ENCODE peak calls at places on chromosomes 4 and X, in seven cellular contexts. One of them, this sample, is unnamed.

GRCh38 chr4:73178389-73178788 is 80.2 kb downstream of the ANKRD17 start:
- DNase-seq in SK-N-SH: no peak
- DNase-seq in IMR-90: no peak
- DNase-seq in WTC11: no peak
- DNase-seq in Peyer's patch: no peak
- DNase-seq in upper lobe of right lung: no peak
- DNase-seq in neural progenitor cell: no peak
- DNase-seq in this sample: no peak

GRCh38 chrX:11352296-11352741 is 59.1 kb downstream of the AMELX start:
- DNase-seq in SK-N-SH: no peak
- DNase-seq in IMR-90: no peak
- DNase-seq in WTC11: no peak
- DNase-seq in Peyer's patch: no peak
- DNase-seq in upper lobe of right lung: no peak
- DNase-seq in neural progenitor cell: no peak
- DNase-seq in this sample: no peak

GRCh38 chr4:2274320-2275043 is 12.6 kb upstream of the MXD4 start:
- DNase-seq in SK-N-SH: peak
- DNase-seq in IMR-90: no peak
- DNase-seq in WTC11: no peak
- DNase-seq in Peyer's patch: no peak
- DNase-seq in upper lobe of right lung: no peak
- DNase-seq in neural progenitor cell: no peak
- DNase-seq in this sample: no peak

GRCh38 chr4:75549019-75549418 is 6.8 kb upstream of the ODAPH start:
- DNase-seq in SK-N-SH: no peak
- DNase-seq in IMR-90: no peak
- DNase-seq in WTC11: no peak
- DNase-seq in Peyer's patch: no peak
- DNase-seq in upper lobe of right lung: no peak
- DNase-seq in neural progenitor cell: no peak
- DNase-seq in this sample: no peak

GRCh38 chr4:3442460-3442958 is 741 bp downstream of the HGFAC start:
- DNase-seq in SK-N-SH: no peak
- DNase-seq in IMR-90: no peak
- DNase-seq in WTC11: no peak
- DNase-seq in Peyer's patch: no peak
- DNase-seq in upper lobe of right lung: no peak
- DNase-seq in neural progenitor cell: no peak
- DNase-seq in this sample: no peak

GRCh38 chrX:48864210-48864609 is 28.8 kb upstream of the PCSK1N start:
- DNase-seq in SK-N-SH: no peak
- DNase-seq in IMR-90: peak
- DNase-seq in WTC11: no peak
- DNase-seq in Peyer's patch: no peak
- DNase-seq in upper lobe of right lung: no peak
- DNase-seq in neural progenitor cell: no peak
- DNase-seq in this sample: no peak

GRCh38 chrX:4932790-4933189 is 1219.3 kb upstream of the PRKX start:
- DNase-seq in SK-N-SH: no peak
- DNase-seq in IMR-90: no peak
- DNase-seq in WTC11: no peak
- DNase-seq in Peyer's patch: no peak
- DNase-seq in upper lobe of right lung: no peak
- DNase-seq in neural progenitor cell: no peak
- DNase-seq in this sample: no peak

GRCh38 chr4:7909966-7910720 is 29.5 kb downstream of the AFAP1 start:
- DNase-seq in SK-N-SH: no peak
- DNase-seq in IMR-90: peak
- DNase-seq in WTC11: no peak
- DNase-seq in Peyer's patch: no peak
- DNase-seq in upper lobe of right lung: no peak
- DNase-seq in neural progenitor cell: peak
- DNase-seq in this sample: no peak

GRCh38 chr4:38621004-38621684 is 42.9 kb upstream of the KLF3 start:
- DNase-seq in SK-N-SH: no peak
- DNase-seq in IMR-90: peak
- DNase-seq in WTC11: no peak
- DNase-seq in Peyer's patch: peak
- DNase-seq in upper lobe of right lung: no peak
- DNase-seq in neural progenitor cell: no peak
- DNase-seq in this sample: no peak

GRCh38 chr4:119525005-119525749 is 103.4 kb downstream of the PDE5A start:
- DNase-seq in SK-N-SH: no peak
- DNase-seq in IMR-90: peak
- DNase-seq in WTC11: no peak
- DNase-seq in Peyer's patch: no peak
- DNase-seq in upper lobe of right lung: no peak
- DNase-seq in neural progenitor cell: no peak
- DNase-seq in this sample: no peak

GRCh38 chrX:72621163-72621562 is 48.5 kb upstream of the HDAC8 start:
- DNase-seq in SK-N-SH: no peak
- DNase-seq in IMR-90: no peak
- DNase-seq in WTC11: no peak
- DNase-seq in Peyer's patch: no peak
- DNase-seq in upper lobe of right lung: no peak
- DNase-seq in neural progenitor cell: no peak
- DNase-seq in this sample: no peak

GRCh38 chr4:74499986-74500781 is 55.2 kb downstream of the AREG start:
- DNase-seq in SK-N-SH: no peak
- DNase-seq in IMR-90: peak
- DNase-seq in WTC11: no peak
- DNase-seq in Peyer's patch: no peak
- DNase-seq in upper lobe of right lung: no peak
- DNase-seq in neural progenitor cell: no peak
- DNase-seq in this sample: no peak

GRCh38 chrX:18617351-18617750 is 54.6 kb downstream of the RS1 start:
- DNase-seq in SK-N-SH: no peak
- DNase-seq in IMR-90: peak
- DNase-seq in WTC11: no peak
- DNase-seq in Peyer's patch: no peak
- DNase-seq in upper lobe of right lung: no peak
- DNase-seq in neural progenitor cell: peak
- DNase-seq in this sample: no peak

GRCh38 chr4:92090887-92091286 is 212.9 kb upstream of the GRID2 start:
- DNase-seq in SK-N-SH: no peak
- DNase-seq in IMR-90: no peak
- DNase-seq in WTC11: no peak
- DNase-seq in Peyer's patch: no peak
- DNase-seq in upper lobe of right lung: no peak
- DNase-seq in neural progenitor cell: no peak
- DNase-seq in this sample: no peak

GRCh38 chrX:103533428-103534216 is 14.3 kb upstream of the RAB40A start:
- DNase-seq in SK-N-SH: peak
- DNase-seq in IMR-90: peak
- DNase-seq in WTC11: peak
- DNase-seq in Peyer's patch: peak
- DNase-seq in upper lobe of right lung: peak
- DNase-seq in neural progenitor cell: peak
- DNase-seq in this sample: peak

GRCh38 chrX:17170973-17171372 is 204.0 kb upstream of the NHS start:
- DNase-seq in SK-N-SH: no peak
- DNase-seq in IMR-90: no peak
- DNase-seq in WTC11: no peak
- DNase-seq in Peyer's patch: no peak
- DNase-seq in upper lobe of right lung: no peak
- DNase-seq in neural progenitor cell: no peak
- DNase-seq in this sample: no peak

GRCh38 chr4:106186201-106186600 is 129.8 kb downstream of the TBCK start:
- DNase-seq in SK-N-SH: no peak
- DNase-seq in IMR-90: no peak
- DNase-seq in WTC11: no peak
- DNase-seq in Peyer's patch: no peak
- DNase-seq in upper lobe of right lung: no peak
- DNase-seq in neural progenitor cell: no peak
- DNase-seq in this sample: no peak

DNA sequence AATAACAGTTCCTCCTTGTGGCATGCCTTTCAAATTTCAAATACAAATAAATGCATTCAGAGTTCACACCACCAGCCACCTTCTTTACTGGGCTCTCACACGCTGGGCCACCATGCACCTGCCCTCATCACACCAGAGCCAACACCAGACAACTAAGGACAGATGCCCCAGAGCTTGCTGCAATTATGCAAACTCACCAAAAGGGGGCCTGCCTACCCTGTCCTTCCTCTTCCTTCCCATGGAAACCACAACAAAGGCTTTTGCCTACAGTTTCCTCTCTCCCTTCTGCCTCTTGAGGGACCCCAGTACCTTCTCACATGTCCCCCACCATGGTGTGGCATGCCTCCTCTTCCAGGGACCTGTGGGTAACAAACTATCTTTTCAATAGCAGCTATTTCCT is 1333.9 kb upstream of the TENM3 start:
- DNase-seq in SK-N-SH: no peak
- DNase-seq in IMR-90: peak
- DNase-seq in WTC11: peak
- DNase-seq in Peyer's patch: no peak
- DNase-seq in upper lobe of right lung: no peak
- DNase-seq in neural progenitor cell: peak
- DNase-seq in this sample: peak
- TF ChIP-seq CTCF in SK-N-SH: peak
- TF ChIP-seq CTCF in IMR-90: peak
- TF ChIP-seq CTCF in WTC11: peak
- TF ChIP-seq CTCF in Peyer's patch: no peak
- TF ChIP-seq CTCF in upper lobe of right lung: no peak
- TF ChIP-seq CTCF in neural progenitor cell: peak
- TF ChIP-seq CTCF in this sample: peak

GRCh38 chr4:78775278-78776030 is 696 bp upstream of the BMP2K start:
- DNase-seq in SK-N-SH: peak
- DNase-seq in IMR-90: peak
- DNase-seq in WTC11: peak
- DNase-seq in Peyer's patch: peak
- DNase-seq in upper lobe of right lung: peak
- DNase-seq in neural progenitor cell: peak
- DNase-seq in this sample: peak

GRCh38 chr4:78778530-78778929 is 2.4 kb downstream of the BMP2K start:
- DNase-seq in SK-N-SH: no peak
- DNase-seq in IMR-90: no peak
- DNase-seq in WTC11: no peak
- DNase-seq in Peyer's patch: no peak
- DNase-seq in upper lobe of right lung: no peak
- DNase-seq in neural progenitor cell: no peak
- DNase-seq in this sample: no peak

GRCh38 chr4:78776031-78776728 is at the start of gene BMP2K:
- DNase-seq in SK-N-SH: peak
- DNase-seq in IMR-90: peak
- DNase-seq in WTC11: peak
- DNase-seq in Peyer's patch: peak
- DNase-seq in upper lobe of right lung: peak
- DNase-seq in neural progenitor cell: peak
- DNase-seq in this sample: peak

GRCh38 chr4:78777556-78777900 is 1.4 kb downstream of the BMP2K start:
- DNase-seq in SK-N-SH: no peak
- DNase-seq in IMR-90: no peak
- DNase-seq in WTC11: no peak
- DNase-seq in Peyer's patch: no peak
- DNase-seq in upper lobe of right lung: no peak
- DNase-seq in neural progenitor cell: no peak
- DNase-seq in this sample: no peak

DNA sequence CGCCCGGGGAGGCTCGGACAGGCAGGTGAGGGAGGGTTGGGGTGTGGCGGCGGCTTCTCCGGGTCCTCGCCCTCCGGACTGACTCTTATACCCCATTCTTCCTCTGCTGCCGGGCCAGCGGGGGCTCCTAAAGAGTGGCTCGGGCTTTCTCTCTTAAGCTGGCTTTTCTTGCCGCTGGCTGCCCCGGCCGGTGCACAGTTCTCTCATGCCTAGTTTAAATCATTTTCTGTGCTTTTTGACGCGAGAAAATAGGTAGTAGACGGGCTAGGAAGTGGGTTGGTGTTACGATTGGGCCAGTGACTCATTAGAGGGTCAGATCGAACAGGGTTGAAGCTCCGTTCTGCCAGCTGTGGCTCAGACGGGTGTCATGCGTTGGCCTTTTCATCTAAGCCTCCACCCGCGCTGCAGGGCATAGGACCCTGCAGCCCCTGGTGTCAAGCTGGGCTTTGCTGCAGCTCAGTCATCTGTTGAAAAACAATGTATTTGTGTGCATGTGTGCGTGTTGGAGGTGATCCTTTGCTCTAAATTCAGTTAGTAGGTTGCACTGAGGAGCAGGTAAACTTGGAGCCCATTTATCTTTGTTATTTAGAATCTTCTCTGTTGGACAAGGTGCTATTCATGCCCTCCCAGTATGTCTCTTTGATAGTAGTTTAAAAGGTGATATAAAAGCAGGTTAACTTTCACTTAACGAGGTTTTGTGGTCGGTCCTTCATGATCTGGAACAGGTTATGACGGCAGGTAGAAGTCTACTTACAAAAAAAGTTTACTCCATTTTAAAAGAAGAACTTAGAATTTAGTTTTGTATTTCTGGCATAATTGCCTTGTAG is 792 bp downstream of the BMP2K start:
- DNase-seq in SK-N-SH: peak
- DNase-seq in IMR-90: peak
- DNase-seq in WTC11: peak
- DNase-seq in Peyer's patch: peak
- DNase-seq in upper lobe of right lung: peak
- DNase-seq in neural progenitor cell: peak
- DNase-seq in this sample: peak
- TF ChIP-seq CTCF in SK-N-SH: no peak
- TF ChIP-seq CTCF in IMR-90: no peak
- TF ChIP-seq CTCF in WTC11: no peak
- TF ChIP-seq CTCF in Peyer's patch: no peak
- TF ChIP-seq CTCF in upper lobe of right lung: no peak
- TF ChIP-seq CTCF in neural progenitor cell: no peak
- TF ChIP-seq CTCF in this sample: no peak

GRCh38 chr4:102420563-102421221 is 75.4 kb upstream of the SLC39A8 start:
- DNase-seq in SK-N-SH: no peak
- DNase-seq in IMR-90: peak
- DNase-seq in WTC11: no peak
- DNase-seq in Peyer's patch: no peak
- DNase-seq in upper lobe of right lung: no peak
- DNase-seq in neural progenitor cell: no peak
- DNase-seq in this sample: no peak
- TF ChIP-seq CTCF in SK-N-SH: no peak
- TF ChIP-seq CTCF in IMR-90: peak
- TF ChIP-seq CTCF in WTC11: no peak
- TF ChIP-seq CTCF in Peyer's patch: peak
- TF ChIP-seq CTCF in upper lobe of right lung: peak
- TF ChIP-seq CTCF in neural progenitor cell: no peak
- TF ChIP-seq CTCF in this sample: no peak

GRCh38 chrX:77415882-77416281 is 31.3 kb upstream of the FGF16 start:
- DNase-seq in SK-N-SH: no peak
- DNase-seq in IMR-90: no peak
- DNase-seq in WTC11: no peak
- DNase-seq in Peyer's patch: no peak
- DNase-seq in upper lobe of right lung: no peak
- DNase-seq in neural progenitor cell: no peak
- DNase-seq in this sample: no peak

GRCh38 chrX:77412631-77413030 is 34.6 kb upstream of the FGF16 start:
- DNase-seq in SK-N-SH: no peak
- DNase-seq in IMR-90: no peak
- DNase-seq in WTC11: no peak
- DNase-seq in Peyer's patch: no peak
- DNase-seq in upper lobe of right lung: no peak
- DNase-seq in neural progenitor cell: no peak
- DNase-seq in this sample: no peak

DNA sequence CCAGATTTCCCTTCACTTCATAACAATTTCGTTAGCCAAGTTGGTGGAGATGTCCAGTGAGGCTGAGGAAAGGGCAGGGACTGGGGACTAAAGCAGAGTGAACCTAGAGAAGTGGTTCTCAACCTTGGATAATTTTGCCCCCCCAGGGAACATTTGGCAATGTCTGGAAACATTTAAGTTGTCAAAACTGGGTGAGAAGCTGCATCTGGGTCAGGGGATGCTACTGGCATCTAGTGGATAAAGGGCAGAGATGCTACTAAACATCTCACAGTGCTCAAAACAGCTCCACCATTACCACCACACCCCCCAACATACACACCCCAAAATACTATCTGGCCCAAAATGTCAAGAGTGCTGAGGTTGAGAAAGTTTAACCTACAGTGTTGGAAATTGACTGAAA is 32.0 kb upstream of the FGF16 start:
- DNase-seq in SK-N-SH: no peak
- DNase-seq in IMR-90: no peak
- DNase-seq in WTC11: no peak
- DNase-seq in Peyer's patch: no peak
- DNase-seq in upper lobe of right lung: no peak
- DNase-seq in neural progenitor cell: peak
- DNase-seq in this sample: no peak
- TF ChIP-seq CTCF in SK-N-SH: peak
- TF ChIP-seq CTCF in IMR-90: no peak
- TF ChIP-seq CTCF in WTC11: no peak
- TF ChIP-seq CTCF in Peyer's patch: no peak
- TF ChIP-seq CTCF in upper lobe of right lung: no peak
- TF ChIP-seq CTCF in neural progenitor cell: peak
- TF ChIP-seq CTCF in this sample: no peak